ENCODE peak calls at places on chromosomes 5 and 9, in eight cellular contexts. X is kidney epithelial cell; Y is lower lobe of right lung; G is GM13976; D is fibroblast of mammary gland; V is Calu3; E is CD4-positive, alpha-beta T cell; N is fibroblast of villous mesenchyme. W is an unnamed sample.

GRCh38 chr9:130943780-130944179 is 4.7 kb upstream of the FIBCD1 start:
- DNase-seq in X (no peak), Y (no peak), G (no peak), D (no peak), V (no peak), E (no peak), N (no peak), W (no peak)

GRCh38 chr9:27247756-27248155 is 49.2 kb downstream of the EQTN start:
- DNase-seq in X (no peak), Y (peak; percentile 59), G (peak; percentile 25), D (peak; percentile 56), V (peak; percentile 63), E (no peak), N (peak; percentile 87), W (no peak)

GRCh38 chr5:155960177-155960576 is 366.8 kb upstream of the SGCD start:
- DNase-seq in X (no peak), Y (no peak), G (no peak), D (no peak), V (no peak), E (no peak), N (no peak), W (no peak)

GRCh38 chr5:11803436-11803835 is 100.8 kb downstream of the CTNND2 start:
- DNase-seq in X (no peak), Y (no peak), G (no peak), D (no peak), V (no peak), E (no peak), N (no peak), W (no peak)

GRCh38 chr5:139684881-139685749 is 37.0 kb downstream of the CXXC5 start:
- DNase-seq in X (no peak), Y (no peak), G (no peak), D (no peak), V (no peak), E (no peak), N (no peak), W (no peak)

GRCh38 chr5:175610898-175611297 is 47.0 kb upstream of the HRH2 start:
- DNase-seq in X (no peak), Y (no peak), G (no peak), D (no peak), V (no peak), E (no peak), N (no peak), W (no peak)

GRCh38 chr5:139306197-139306596 is 12.7 kb downstream of the MATR3 start:
- DNase-seq in X (no peak), Y (no peak), G (no peak), D (no peak), V (no peak), E (no peak), N (no peak), W (no peak)

GRCh38 chr5:125501396-125501795 is 755.0 kb upstream of the ZNF608 start:
- DNase-seq in X (no peak), Y (no peak), G (no peak), D (no peak), V (no peak), E (no peak), N (no peak), W (no peak)

GRCh38 chr5:15501057-15501791 is 1.2 kb downstream of the FBXL7 start:
- DNase-seq in X (peak; percentile 29), Y (no peak), G (peak; percentile 20), D (peak; percentile 72), V (no peak), E (no peak), N (peak; percentile 75), W (no peak)

GRCh38 chr5:141850183-141850768 is 27.9 kb downstream of the PCDH1 start:
- DNase-seq in X (no peak), Y (no peak), G (peak; percentile 69), D (peak; percentile 20), V (peak; percentile 59), E (no peak), N (peak; percentile 22), W (no peak)

GRCh38 chr5:142176255-142176654 is 67.7 kb downstream of the NDFIP1 start:
- DNase-seq in X (no peak), Y (no peak), G (no peak), D (no peak), V (no peak), E (no peak), N (no peak), W (no peak)

GRCh38 chr5:173786296-173787187 is 101.6 kb upstream of the CPEB4 start:
- DNase-seq in X (no peak), Y (no peak), G (peak; percentile 69), D (no peak), V (no peak), E (no peak), N (no peak), W (no peak)
- TF ChIP-seq CTCF in X (no peak), Y (no peak), G (peak; percentile 73), D (no peak), V (no peak), E (no peak), N (no peak), W (no peak)

GRCh38 chr9:72753261-72753893 is 199.5 kb downstream of the ALDH1A1 start:
- DNase-seq in X (no peak), Y (no peak), G (no peak), D (peak; percentile 13), V (peak; percentile 17), E (no peak), N (peak; percentile 28), W (no peak)
- TF ChIP-seq CTCF in X (peak; percentile 43), Y (peak; percentile 33), G (no peak), D (peak; percentile 30), V (no peak), E (no peak), N (peak; percentile 46), W (peak; percentile 46)

GRCh38 chr5:36929438-36929837 is 52.9 kb downstream of the NIPBL start:
- DNase-seq in X (no peak), Y (no peak), G (no peak), D (no peak), V (no peak), E (no peak), N (no peak), W (no peak)

GRCh38 chr5:36935805-36936204 is 59.2 kb downstream of the NIPBL start:
- DNase-seq in X (no peak), Y (no peak), G (no peak), D (no peak), V (no peak), E (no peak), N (no peak), W (no peak)

GRCh38 chr5:36932056-36932455 is 55.5 kb downstream of the NIPBL start:
- DNase-seq in X (no peak), Y (no peak), G (no peak), D (no peak), V (no peak), E (no peak), N (no peak), W (no peak)

GRCh38 chr5:36934740-36935356 is 58.3 kb downstream of the NIPBL start:
- DNase-seq in X (no peak), Y (no peak), G (no peak), D (peak; percentile 52), V (no peak), E (no peak), N (peak; percentile 6), W (no peak)

DNA sequence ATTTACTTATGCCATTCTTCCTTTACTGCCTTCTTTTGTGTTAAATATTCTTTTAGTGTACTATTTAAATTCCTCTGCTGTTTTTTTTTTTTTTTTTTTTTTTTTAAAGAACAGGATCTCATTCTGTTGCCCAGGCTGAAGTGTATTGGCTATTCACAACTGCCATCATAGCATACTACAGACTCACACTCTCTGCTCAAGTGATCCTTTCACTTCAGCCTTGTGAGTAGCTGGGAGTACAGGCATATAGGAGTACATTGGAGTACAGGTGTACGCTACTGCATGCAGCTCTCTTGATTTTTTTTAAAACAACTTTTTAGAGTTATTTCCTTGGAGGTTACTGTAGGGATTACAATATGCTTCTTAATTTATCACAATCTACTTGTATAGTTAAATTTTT is 56.1 kb downstream of the NIPBL start:
- DNase-seq in X (no peak), Y (no peak), G (no peak), D (no peak), V (no peak), E (no peak), N (no peak), W (no peak)
- TF ChIP-seq CTCF in X (no peak), Y (no peak), G (no peak), D (no peak), V (no peak), E (no peak), N (no peak), W (no peak)

GRCh38 chr5:129094924-129095797 is 612 bp downstream of the ISOC1 start:
- DNase-seq in X (peak; percentile 5), Y (peak; percentile 87), G (peak; percentile 78), D (peak; percentile 25), V (peak; percentile 75), E (peak; percentile 54), N (peak; percentile 77), W (no peak)
- TF ChIP-seq CTCF in X (no peak), Y (peak; percentile 2), G (no peak), D (no peak), V (no peak), E (no peak), N (no peak), W (no peak)

GRCh38 chr9:93684806-93685553 is 108.6 kb downstream of the PHF2 start:
- DNase-seq in X (no peak), Y (no peak), G (peak; percentile 20), D (no peak), V (no peak), E (peak; percentile 12), N (no peak), W (no peak)
- TF ChIP-seq CTCF in X (peak; percentile 12), Y (no peak), G (no peak), D (peak; percentile 9), V (no peak), E (no peak), N (peak; percentile 28), W (peak; percentile 20)

DNA sequence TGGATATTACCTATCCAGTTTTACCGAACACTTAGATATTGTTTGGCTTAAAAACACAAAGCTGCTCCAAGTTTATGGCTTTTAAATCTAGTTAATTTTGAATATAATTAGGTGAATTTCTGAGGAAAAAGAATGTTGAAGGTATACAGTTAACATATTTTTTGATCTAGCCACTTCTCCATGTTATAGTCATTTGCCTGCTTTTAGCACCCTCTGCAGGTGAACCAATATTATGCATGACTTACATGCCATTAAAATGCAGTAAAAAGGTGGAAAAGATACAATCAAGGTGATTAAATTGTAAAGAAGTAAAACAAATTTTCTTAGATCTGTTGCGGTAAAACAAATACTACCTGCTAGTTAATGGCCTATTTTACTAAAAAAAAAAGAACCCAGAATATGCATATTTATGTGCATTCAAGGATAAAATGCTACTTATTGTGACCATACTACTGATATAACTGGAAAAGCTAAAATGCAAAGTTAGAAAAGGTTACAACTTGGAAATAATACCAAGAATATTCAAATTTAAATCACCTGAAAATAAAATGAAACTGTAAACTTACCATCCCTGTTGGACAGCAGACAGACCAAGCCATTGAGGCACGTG is 132.1 kb downstream of the AP3B1 start:
- DNase-seq in X (peak; percentile 12), Y (no peak), G (peak; percentile 28), D (peak; percentile 49), V (peak; percentile 35), E (no peak), N (peak; percentile 43), W (no peak)
- TF ChIP-seq CTCF in X (peak; percentile 53), Y (peak; percentile 42), G (peak; percentile 30), D (peak; percentile 57), V (peak; percentile 32), E (no peak), N (peak; percentile 64), W (peak; percentile 50)

W was measured in BJ.